ENCODE peak calls at places on chromosomes 12 and 14, in five cellular contexts. P is H7, J is T-helper 2 cell, X is OCI-M1, V is DMS153. Z is an unnamed sample.

GRCh38 chr12:3132636-3133409 is 55.6 kb downstream of the TSPAN9 start:
- DNase-seq in P (peak), V (no peak), X (no peak), J (no peak), Z (no peak)

GRCh38 chr14:80388980-80389711 is 177.8 kb upstream of the DIO2 start:
- DNase-seq in X (no peak), P (no peak), V (no peak), J (no peak), Z (no peak)

GRCh38 chr14:35985504-35986218 is 159.5 kb downstream of the BRMS1L start:
- DNase-seq in X (no peak), P (no peak), V (no peak), J (peak), Z (no peak)

GRCh38 chr14:77314043-77314442 is 6.6 kb downstream of the POMT2 start:
- DNase-seq in X (no peak), V (no peak), P (no peak), J (no peak), Z (no peak)

GRCh38 chr12:107398101-107398500 is 287.5 kb upstream of the PWP1 start:
- DNase-seq in X (no peak), V (no peak), P (no peak), J (no peak), Z (no peak)

GRCh38 chr14:98227000-98227726 is 1044.8 kb downstream of the BCL11B start:
- DNase-seq in P (no peak), X (no peak), V (no peak), J (peak), Z (no peak)

GRCh38 chr14:93299831-93300230 is 33.0 kb downstream of the BTBD7 start:
- DNase-seq in J (no peak), X (peak), P (no peak), V (no peak), Z (peak)

GRCh38 chr14:61911534-61911933 is 149.3 kb downstream of the SNAPC1 start:
- DNase-seq in P (no peak), J (no peak), V (no peak), X (no peak), Z (no peak)

GRCh38 chr12:92702754-92703679 is at the start of gene PLEKHG7:
- DNase-seq in P (no peak), V (no peak), X (no peak), J (no peak), Z (no peak)

GRCh38 chr12:85280138-85280983 is at the start of gene ALX1:
- DNase-seq in V (peak), P (peak), X (peak), J (peak), Z (peak)

GRCh38 chr12:106602071-106602470 is 19.3 kb downstream of the RFX4 start:
- DNase-seq in X (no peak), V (no peak), P (no peak), J (no peak), Z (no peak)

GRCh38 chr14:84806627-84807026 is 723.3 kb upstream of the FLRT2 start:
- DNase-seq in J (no peak), P (no peak), V (no peak), X (no peak), Z (no peak)

GRCh38 chr12:132284071-132284492 is 45.3 kb downstream of the GALNT9 start:
- DNase-seq in J (no peak), V (no peak), P (no peak), X (peak), Z (no peak)

GRCh38 chr14:73058923-73059311 is 583 bp downstream of the RBM25 start:
- DNase-seq in V (no peak), P (peak), X (peak), J (no peak), Z (peak)

GRCh38 chr12:131132118-131132892 is 178.6 kb downstream of the ADGRD1 start:
- DNase-seq in P (peak), J (peak), V (peak), X (peak), Z (peak)

GRCh38 chr14:26730929-26731618 is 133.2 kb upstream of the NOVA1 start:
- DNase-seq in J (no peak), V (no peak), P (peak), X (peak), Z (peak)

GRCh38 chr12:131274061-131274460 is 320.4 kb downstream of the ADGRD1 start:
- DNase-seq in X (no peak), V (no peak), P (no peak), J (no peak), Z (no peak)

GRCh38 chr14:81353691-81354323 is 46.3 kb downstream of the STON2 start:
- DNase-seq in P (no peak), V (no peak), X (no peak), J (no peak), Z (no peak)

GRCh38 chr12:96060041-96060440 is 24.7 kb upstream of the LTA4H start:
- DNase-seq in J (no peak), P (no peak), X (no peak), V (no peak), Z (no peak)

GRCh38 chr12:65533177-65533883 is 254.8 kb downstream of the MSRB3 start:
- DNase-seq in V (no peak), X (peak), P (no peak), J (no peak), Z (peak)

GRCh38 chr14:99202516-99202915 is 69.5 kb downstream of the BCL11B start:
- DNase-seq in P (no peak), J (no peak), V (no peak), X (no peak), Z (no peak)

GRCh38 chr12:66156654-66157053 is 13.1 kb downstream of the TMBIM4 start:
- DNase-seq in J (no peak), X (peak), V (no peak), P (no peak), Z (no peak)

GRCh38 chr12:34287986-34288962 is 266.0 kb downstream of the ALG10 start:
- DNase-seq in X (no peak), J (no peak), P (no peak), V (no peak), Z (no peak)

GRCh38 chr12:50188875-50189575 is 21.9 kb upstream of the CERS5 start:
- DNase-seq in J (peak), X (no peak), P (no peak), V (no peak), Z (no peak)

GRCh38 chr14:60561845-60562746 is 53.1 kb downstream of the SIX6 start:
- DNase-seq in J (peak), X (peak), V (peak), P (peak), Z (peak)

GRCh38 chr12:125280482-125281377 is 215.5 kb downstream of the AACS start:
- DNase-seq in X (no peak), J (no peak), V (no peak), P (peak), Z (no peak)

GRCh38 chr12:20434993-20435392 is 66.7 kb downstream of the PDE3A start:
- DNase-seq in V (no peak), P (no peak), J (no peak), X (no peak), Z (no peak)